ENCODE peak calls at places on chromosomes 4 and X, in ten cellular contexts. One of them, this sample, is unnamed.

GRCh38 chr4:18397681-18398080 is 376.1 kb upstream of the LCORL start:
- DNase-seq in activated CD8-positive, alpha-beta memory T cell treated with anti-CD3 and anti-CD28 coated beads for 4 hours: no peak
- DNase-seq in NCI-H345: no peak
- DNase-seq in kidney glomerular epithelial cell: no peak
- DNase-seq in effector memory CD8-positive, alpha-beta T cell: no peak
- DNase-seq in retinal pigment epithelial cell: no peak
- DNase-seq in effector CD4-positive, alpha-beta T cell: no peak
- DNase-seq in effector memory CD4-positive, alpha-beta T cell: no peak
- DNase-seq in amygdala: no peak
- DNase-seq in ovary: no peak
- DNase-seq in this sample: no peak

GRCh38 chr4:20127626-20128025 is 124.1 kb upstream of the SLIT2 start:
- DNase-seq in activated CD8-positive, alpha-beta memory T cell treated with anti-CD3 and anti-CD28 coated beads for 4 hours: no peak
- DNase-seq in NCI-H345: no peak
- DNase-seq in kidney glomerular epithelial cell: no peak
- DNase-seq in effector memory CD8-positive, alpha-beta T cell: no peak
- DNase-seq in retinal pigment epithelial cell: no peak
- DNase-seq in effector CD4-positive, alpha-beta T cell: no peak
- DNase-seq in effector memory CD4-positive, alpha-beta T cell: no peak
- DNase-seq in amygdala: no peak
- DNase-seq in ovary: no peak
- DNase-seq in this sample: no peak

GRCh38 chr4:48641401-48641800 is 138.7 kb downstream of the FRYL start:
- DNase-seq in activated CD8-positive, alpha-beta memory T cell treated with anti-CD3 and anti-CD28 coated beads for 4 hours: no peak
- DNase-seq in NCI-H345: no peak
- DNase-seq in kidney glomerular epithelial cell: no peak
- DNase-seq in effector memory CD8-positive, alpha-beta T cell: no peak
- DNase-seq in retinal pigment epithelial cell: no peak
- DNase-seq in effector CD4-positive, alpha-beta T cell: no peak
- DNase-seq in effector memory CD4-positive, alpha-beta T cell: no peak
- DNase-seq in amygdala: no peak
- DNase-seq in ovary: no peak
- DNase-seq in this sample: no peak

GRCh38 chr4:83276299-83277040 is 8.1 kb downstream of the COQ2 start:
- DNase-seq in activated CD8-positive, alpha-beta memory T cell treated with anti-CD3 and anti-CD28 coated beads for 4 hours: no peak
- DNase-seq in NCI-H345: no peak
- DNase-seq in kidney glomerular epithelial cell: no peak
- DNase-seq in effector memory CD8-positive, alpha-beta T cell: no peak
- DNase-seq in retinal pigment epithelial cell: no peak
- DNase-seq in effector CD4-positive, alpha-beta T cell: no peak
- DNase-seq in effector memory CD4-positive, alpha-beta T cell: no peak
- DNase-seq in amygdala: no peak
- DNase-seq in ovary: no peak
- DNase-seq in this sample: no peak

GRCh38 chrX:83416273-83416672 is 91.8 kb upstream of the POU3F4 start:
- DNase-seq in activated CD8-positive, alpha-beta memory T cell treated with anti-CD3 and anti-CD28 coated beads for 4 hours: no peak
- DNase-seq in NCI-H345: no peak
- DNase-seq in kidney glomerular epithelial cell: no peak
- DNase-seq in effector memory CD8-positive, alpha-beta T cell: no peak
- DNase-seq in retinal pigment epithelial cell: no peak
- DNase-seq in effector CD4-positive, alpha-beta T cell: no peak
- DNase-seq in effector memory CD4-positive, alpha-beta T cell: no peak
- DNase-seq in amygdala: no peak
- DNase-seq in ovary: no peak
- DNase-seq in this sample: no peak

GRCh38 chrX:53265771-53266170 is 15.6 kb downstream of the IQSEC2 start:
- DNase-seq in activated CD8-positive, alpha-beta memory T cell treated with anti-CD3 and anti-CD28 coated beads for 4 hours: no peak
- DNase-seq in NCI-H345: no peak
- DNase-seq in kidney glomerular epithelial cell: peak; percentile 1
- DNase-seq in effector memory CD8-positive, alpha-beta T cell: no peak
- DNase-seq in retinal pigment epithelial cell: no peak
- DNase-seq in effector CD4-positive, alpha-beta T cell: no peak
- DNase-seq in effector memory CD4-positive, alpha-beta T cell: no peak
- DNase-seq in amygdala: no peak
- DNase-seq in ovary: no peak
- DNase-seq in this sample: no peak

GRCh38 chrX:117543885-117544284 is 572.7 kb downstream of the KLHL13 start:
- DNase-seq in activated CD8-positive, alpha-beta memory T cell treated with anti-CD3 and anti-CD28 coated beads for 4 hours: no peak
- DNase-seq in NCI-H345: no peak
- DNase-seq in kidney glomerular epithelial cell: no peak
- DNase-seq in effector memory CD8-positive, alpha-beta T cell: no peak
- DNase-seq in retinal pigment epithelial cell: no peak
- DNase-seq in effector CD4-positive, alpha-beta T cell: no peak
- DNase-seq in effector memory CD4-positive, alpha-beta T cell: no peak
- DNase-seq in amygdala: no peak
- DNase-seq in ovary: no peak
- DNase-seq in this sample: no peak

GRCh38 chr4:147136308-147136707 is 190.6 kb upstream of the TTC29 start:
- DNase-seq in activated CD8-positive, alpha-beta memory T cell treated with anti-CD3 and anti-CD28 coated beads for 4 hours: no peak
- DNase-seq in NCI-H345: no peak
- DNase-seq in kidney glomerular epithelial cell: no peak
- DNase-seq in effector memory CD8-positive, alpha-beta T cell: no peak
- DNase-seq in retinal pigment epithelial cell: peak; percentile 90
- DNase-seq in effector CD4-positive, alpha-beta T cell: no peak
- DNase-seq in effector memory CD4-positive, alpha-beta T cell: no peak
- DNase-seq in amygdala: no peak
- DNase-seq in ovary: peak; percentile 58
- DNase-seq in this sample: no peak

GRCh38 chr4:33060873-33061542 is 2340.8 kb downstream of the PCDH7 start:
- DNase-seq in activated CD8-positive, alpha-beta memory T cell treated with anti-CD3 and anti-CD28 coated beads for 4 hours: no peak
- DNase-seq in NCI-H345: peak; percentile 41
- DNase-seq in kidney glomerular epithelial cell: peak; percentile 50
- DNase-seq in effector memory CD8-positive, alpha-beta T cell: no peak
- DNase-seq in retinal pigment epithelial cell: no peak
- DNase-seq in effector CD4-positive, alpha-beta T cell: no peak
- DNase-seq in effector memory CD4-positive, alpha-beta T cell: no peak
- DNase-seq in amygdala: no peak
- DNase-seq in ovary: no peak
- DNase-seq in this sample: peak; percentile 10

GRCh38 chr4:173146456-173146855 is 22.2 kb upstream of the GALNT7 start:
- DNase-seq in activated CD8-positive, alpha-beta memory T cell treated with anti-CD3 and anti-CD28 coated beads for 4 hours: no peak
- DNase-seq in NCI-H345: no peak
- DNase-seq in kidney glomerular epithelial cell: no peak
- DNase-seq in effector memory CD8-positive, alpha-beta T cell: no peak
- DNase-seq in retinal pigment epithelial cell: no peak
- DNase-seq in effector CD4-positive, alpha-beta T cell: no peak
- DNase-seq in effector memory CD4-positive, alpha-beta T cell: no peak
- DNase-seq in amygdala: no peak
- DNase-seq in ovary: no peak
- DNase-seq in this sample: no peak

GRCh38 chr4:182343435-182343834 is 100.2 kb downstream of the TENM3 start:
- DNase-seq in activated CD8-positive, alpha-beta memory T cell treated with anti-CD3 and anti-CD28 coated beads for 4 hours: no peak
- DNase-seq in NCI-H345: no peak
- DNase-seq in kidney glomerular epithelial cell: no peak
- DNase-seq in effector memory CD8-positive, alpha-beta T cell: no peak
- DNase-seq in retinal pigment epithelial cell: no peak
- DNase-seq in effector CD4-positive, alpha-beta T cell: no peak
- DNase-seq in effector memory CD4-positive, alpha-beta T cell: no peak
- DNase-seq in amygdala: no peak
- DNase-seq in ovary: no peak
- DNase-seq in this sample: no peak

GRCh38 chr4:181957088-181957487 is 286.1 kb upstream of the TENM3 start:
- DNase-seq in activated CD8-positive, alpha-beta memory T cell treated with anti-CD3 and anti-CD28 coated beads for 4 hours: no peak
- DNase-seq in NCI-H345: no peak
- DNase-seq in kidney glomerular epithelial cell: peak; percentile 93
- DNase-seq in effector memory CD8-positive, alpha-beta T cell: no peak
- DNase-seq in retinal pigment epithelial cell: peak; percentile 90
- DNase-seq in effector CD4-positive, alpha-beta T cell: no peak
- DNase-seq in effector memory CD4-positive, alpha-beta T cell: no peak
- DNase-seq in amygdala: no peak
- DNase-seq in ovary: no peak
- DNase-seq in this sample: peak; percentile 88

GRCh38 chr4:173182403-173182802 is 13.8 kb downstream of the GALNT7 start:
- DNase-seq in activated CD8-positive, alpha-beta memory T cell treated with anti-CD3 and anti-CD28 coated beads for 4 hours: no peak
- DNase-seq in NCI-H345: no peak
- DNase-seq in kidney glomerular epithelial cell: peak; percentile 85
- DNase-seq in effector memory CD8-positive, alpha-beta T cell: no peak
- DNase-seq in retinal pigment epithelial cell: peak; percentile 45
- DNase-seq in effector CD4-positive, alpha-beta T cell: no peak
- DNase-seq in effector memory CD4-positive, alpha-beta T cell: no peak
- DNase-seq in amygdala: no peak
- DNase-seq in ovary: no peak
- DNase-seq in this sample: no peak

GRCh38 chr4:152807294-152807829 is 27.6 kb downstream of the ARFIP1 start:
- DNase-seq in activated CD8-positive, alpha-beta memory T cell treated with anti-CD3 and anti-CD28 coated beads for 4 hours: no peak
- DNase-seq in NCI-H345: no peak
- DNase-seq in kidney glomerular epithelial cell: no peak
- DNase-seq in effector memory CD8-positive, alpha-beta T cell: no peak
- DNase-seq in retinal pigment epithelial cell: no peak
- DNase-seq in effector CD4-positive, alpha-beta T cell: no peak
- DNase-seq in effector memory CD4-positive, alpha-beta T cell: no peak
- DNase-seq in amygdala: no peak
- DNase-seq in ovary: no peak
- DNase-seq in this sample: peak; percentile 1

GRCh38 chr4:21304061-21304541 is 603.8 kb downstream of the PACRGL start:
- DNase-seq in activated CD8-positive, alpha-beta memory T cell treated with anti-CD3 and anti-CD28 coated beads for 4 hours: no peak
- DNase-seq in NCI-H345: peak; percentile 6
- DNase-seq in kidney glomerular epithelial cell: no peak
- DNase-seq in effector memory CD8-positive, alpha-beta T cell: no peak
- DNase-seq in retinal pigment epithelial cell: no peak
- DNase-seq in effector CD4-positive, alpha-beta T cell: no peak
- DNase-seq in effector memory CD4-positive, alpha-beta T cell: no peak
- DNase-seq in amygdala: peak; percentile 7
- DNase-seq in ovary: peak; percentile 19
- DNase-seq in this sample: no peak